ENCODE peak calls at places on chromosomes 16 and 17, in four cellular contexts. P is CD8-positive, alpha-beta T cell; V is stomach; M is Caki2. N is an unnamed sample.

GRCh38 chr17:45098081-45098868 is 34.0 kb downstream of the PLCD3 start:
- DNase-seq in P (no peak), V (no peak), M (no peak), N (no peak)

GRCh38 chr17:2123467-2124251 is 68.8 kb downstream of the HIC1 start:
- DNase-seq in P (no peak), V (no peak), M (no peak), N (no peak)

GRCh38 chr16:57773680-57774295 is 28.5 kb downstream of the KIFC3 start:
- DNase-seq in P (no peak), V (peak; percentile 56), M (no peak), N (no peak)

GRCh38 chr17:81923302-81924260 is 4.0 kb downstream of the MAFG start:
- DNase-seq in P (no peak), V (peak; percentile 85), M (peak; percentile 95), N (no peak)

GRCh38 chr17:72158895-72159885 is 38.4 kb downstream of the SOX9 start:
- DNase-seq in P (no peak), V (no peak), M (no peak), N (no peak)

GRCh38 chr17:73431401-73432205 is 119.8 kb upstream of the CDC42EP4 start:
- DNase-seq in P (peak; percentile 50), V (no peak), M (no peak), N (no peak)

GRCh38 chr17:50564916-50565315 is 4.4 kb downstream of the CACNA1G start:
- DNase-seq in P (no peak), V (no peak), M (no peak), N (no peak)

GRCh38 chr16:3127745-3128144 is 7.1 kb upstream of the ZNF213 start:
- DNase-seq in P (no peak), V (no peak), M (no peak), N (no peak)

GRCh38 chr16:24685539-24686432 is 43.7 kb upstream of the TNRC6A start:
- DNase-seq in P (no peak), V (peak; percentile 33), M (peak; percentile 72), N (no peak)

GRCh38 chr16:11136600-11136999 is 119.4 kb downstream of the SOCS1 start:
- DNase-seq in P (no peak), V (no peak), M (no peak), N (no peak)

GRCh38 chr16:54568897-54569807 is 282.6 kb upstream of the IRX3 start:
- DNase-seq in P (no peak), V (no peak), M (no peak), N (no peak)

GRCh38 chr16:82782715-82783251 is 156.0 kb downstream of the CDH13 start:
- DNase-seq in P (no peak), V (no peak), M (no peak), N (no peak)

GRCh38 chr16:3295783-3296182 is 9.4 kb downstream of the TIGD7 start:
- DNase-seq in P (no peak), V (no peak), M (no peak), N (no peak)

GRCh38 chr16:84449156-84450140 is 55.0 kb downstream of the MEAK7 start:
- DNase-seq in P (no peak), V (peak; percentile 5), M (no peak), N (no peak)

GRCh38 chr16:64589836-64590235 is 532.0 kb downstream of the CDH11 start:
- DNase-seq in P (no peak), V (no peak), M (no peak), N (no peak)

GRCh38 chr17:19243838-19244237 is 6.7 kb downstream of the EPN2 start:
- DNase-seq in P (no peak), V (no peak), M (no peak), N (no peak)

GRCh38 chr17:71963341-71963740 is 157.5 kb upstream of the SOX9 start:
- DNase-seq in P (no peak), V (no peak), M (no peak), N (no peak)

GRCh38 chr16:20944861-20945390 is 44.4 kb downstream of the LYRM1 start:
- DNase-seq in P (no peak), V (no peak), M (peak; percentile 6), N (no peak)

GRCh38 chr17:37847811-37848331 is 76.3 kb upstream of the TBC1D3K start:
- DNase-seq in P (no peak), V (no peak), M (no peak), N (no peak)

GRCh38 chr17:49434821-49435581 is 20.3 kb upstream of the PHB1 start:
- DNase-seq in P (peak; percentile 44), V (peak; percentile 49), M (peak; percentile 43), N (no peak)

GRCh38 chr16:4316732-4317461 is 1.0 kb downstream of the GLIS2 start:
- DNase-seq in P (no peak), V (peak; percentile 74), M (peak; percentile 79), N (no peak)

GRCh38 chr16:17784073-17784472 is 313.3 kb upstream of the XYLT1 start:
- DNase-seq in P (no peak), V (no peak), M (peak; percentile 39), N (no peak)

GRCh38 chr17:49680314-49680713 is 2.4 kb upstream of the SPOP start:
- DNase-seq in P (no peak), V (no peak), M (no peak), N (no peak)

GRCh38 chr16:51657844-51658243 is 506.8 kb upstream of the SALL1 start:
- DNase-seq in P (no peak), V (peak; percentile 66), M (no peak), N (no peak)

GRCh38 chr17:33962857-33963655 is 292.0 kb upstream of the CCL2 start:
- DNase-seq in P (no peak), V (no peak), M (no peak), N (no peak)

GRCh38 chr16:56480776-56481467 is 29.6 kb downstream of the OGFOD1 start:
- DNase-seq in P (no peak), V (no peak), M (no peak), N (no peak)

GRCh38 chr17:8463089-8463488 is 27.4 kb downstream of the NDEL1 start:
- DNase-seq in P (no peak), V (no peak), M (no peak), N (no peak)

GRCh38 chr16:75107505-75107904 is 9.1 kb downstream of the LDHD start:
- DNase-seq in P (no peak), V (no peak), M (no peak), N (no peak)

GRCh38 chr17:35283767-35284166 is 40.9 kb downstream of the SLFN5 start:
- DNase-seq in P (no peak), V (no peak), M (no peak), N (no peak)

GRCh38 chr16:89453662-89454321 is 36.6 kb downstream of the ANKRD11 start:
- DNase-seq in P (no peak), V (peak; percentile 51), M (no peak), N (no peak)

GRCh38 chr17:26818736-26819135 is 475.2 kb upstream of the WSB1 start:
- DNase-seq in P (no peak), V (no peak), M (no peak), N (peak; percentile 15)

GRCh38 chr17:35607239-35607817 is 20.2 kb downstream of the AP2B1 start:
- DNase-seq in P (no peak), V (no peak), M (no peak), N (no peak)

GRCh38 chr17:21019976-21020575 is 22.7 kb downstream of the USP22 start:
- DNase-seq in P (peak; percentile 45), V (peak; percentile 55), M (no peak), N (no peak)

GRCh38 chr16:88566158-88566557 is 4.0 kb upstream of the ZC3H18 start:
- DNase-seq in P (no peak), V (no peak), M (peak; percentile 53), N (no peak)

GRCh38 chr17:35630530-35631148 is 43.5 kb downstream of the AP2B1 start:
- DNase-seq in P (no peak), V (no peak), M (peak; percentile 32), N (peak; percentile 29)

GRCh38 chr16:7086842-7087616 is 245.6 kb upstream of the RBFOX1 start:
- DNase-seq in P (no peak), V (no peak), M (peak; percentile 41), N (no peak)

N was measured in epithelial cell of proximal tubule.